ENCODE peak calls at places on chromosomes 12 and 14, in eight cellular contexts. One of them, this sample, is unnamed.
A peak's percentile ranks its signal among the peaks of the same experiment; 100 is the strongest.

GRCh38 chr12:6295187-6295811 is 15.2 kb upstream of the PLEKHG6 start:
- DNase-seq in ELR: peak; percentile 92
- DNase-seq in anterior cingulate cortex: no peak
- DNase-seq in NCI-H1105 treated with DMSO at 0.1 percent for 48 hours: no peak
- DNase-seq in T-helper 17 cell: no peak
- DNase-seq in ACHN: peak; percentile 63
- DNase-seq in activated CD8-positive, alpha-beta memory T cell treated with anti-CD3 and anti-CD28 coated beads, Interleukin-2, amount 50 U/mL, for 48 hours: no peak
- DNase-seq in transverse colon: peak; percentile 83
- DNase-seq in this sample: no peak

GRCh38 chr14:104284107-104284592 is 145.8 kb downstream of the KIF26A start:
- DNase-seq in NCI-H1105 treated with DMSO at 0.1 percent for 48 hours: no peak
- DNase-seq in activated CD8-positive, alpha-beta memory T cell treated with anti-CD3 and anti-CD28 coated beads, Interleukin-2, amount 50 U/mL, for 48 hours: no peak
- DNase-seq in T-helper 17 cell: no peak
- DNase-seq in anterior cingulate cortex: no peak
- DNase-seq in transverse colon: no peak
- DNase-seq in ELR: no peak
- DNase-seq in ACHN: no peak
- DNase-seq in this sample: no peak

GRCh38 chr12:122928033-122928890 is 32.3 kb upstream of the VPS37B start:
- DNase-seq in transverse colon: no peak
- DNase-seq in ACHN: no peak
- DNase-seq in anterior cingulate cortex: no peak
- DNase-seq in T-helper 17 cell: no peak
- DNase-seq in ELR: no peak
- DNase-seq in NCI-H1105 treated with DMSO at 0.1 percent for 48 hours: no peak
- DNase-seq in activated CD8-positive, alpha-beta memory T cell treated with anti-CD3 and anti-CD28 coated beads, Interleukin-2, amount 50 U/mL, for 48 hours: no peak
- DNase-seq in this sample: no peak

GRCh38 chr12:71438670-71439361 is 782 bp upstream of the LGR5 start:
- DNase-seq in ELR: peak; percentile 32
- DNase-seq in activated CD8-positive, alpha-beta memory T cell treated with anti-CD3 and anti-CD28 coated beads, Interleukin-2, amount 50 U/mL, for 48 hours: no peak
- DNase-seq in transverse colon: no peak
- DNase-seq in T-helper 17 cell: no peak
- DNase-seq in anterior cingulate cortex: no peak
- DNase-seq in ACHN: no peak
- DNase-seq in NCI-H1105 treated with DMSO at 0.1 percent for 48 hours: peak; percentile 36
- DNase-seq in this sample: no peak

GRCh38 chr14:100012478-100012925 is 52.7 kb upstream of the EVL start:
- DNase-seq in transverse colon: no peak
- DNase-seq in anterior cingulate cortex: no peak
- DNase-seq in ELR: no peak
- DNase-seq in ACHN: no peak
- DNase-seq in activated CD8-positive, alpha-beta memory T cell treated with anti-CD3 and anti-CD28 coated beads, Interleukin-2, amount 50 U/mL, for 48 hours: no peak
- DNase-seq in NCI-H1105 treated with DMSO at 0.1 percent for 48 hours: no peak
- DNase-seq in T-helper 17 cell: no peak
- DNase-seq in this sample: no peak

GRCh38 chr14:93943930-93944329 is 16.8 kb downstream of the FAM181A start:
- DNase-seq in ACHN: no peak
- DNase-seq in activated CD8-positive, alpha-beta memory T cell treated with anti-CD3 and anti-CD28 coated beads, Interleukin-2, amount 50 U/mL, for 48 hours: no peak
- DNase-seq in ELR: no peak
- DNase-seq in T-helper 17 cell: no peak
- DNase-seq in transverse colon: no peak
- DNase-seq in anterior cingulate cortex: no peak
- DNase-seq in NCI-H1105 treated with DMSO at 0.1 percent for 48 hours: no peak
- DNase-seq in this sample: no peak

GRCh38 chr12:103801709-103802585 is 39.1 kb downstream of the NT5DC3 start:
- DNase-seq in NCI-H1105 treated with DMSO at 0.1 percent for 48 hours: no peak
- DNase-seq in transverse colon: no peak
- DNase-seq in T-helper 17 cell: no peak
- DNase-seq in ELR: peak; percentile 59
- DNase-seq in ACHN: no peak
- DNase-seq in anterior cingulate cortex: no peak
- DNase-seq in activated CD8-positive, alpha-beta memory T cell treated with anti-CD3 and anti-CD28 coated beads, Interleukin-2, amount 50 U/mL, for 48 hours: no peak
- DNase-seq in this sample: no peak

GRCh38 chr12:41777064-41777790 is 367.4 kb downstream of the GXYLT1 start:
- DNase-seq in T-helper 17 cell: no peak
- DNase-seq in transverse colon: no peak
- DNase-seq in ACHN: no peak
- DNase-seq in anterior cingulate cortex: no peak
- DNase-seq in ELR: no peak
- DNase-seq in NCI-H1105 treated with DMSO at 0.1 percent for 48 hours: no peak
- DNase-seq in activated CD8-positive, alpha-beta memory T cell treated with anti-CD3 and anti-CD28 coated beads, Interleukin-2, amount 50 U/mL, for 48 hours: no peak
- DNase-seq in this sample: no peak

GRCh38 chr12:123764109-123764508 is 2.0 kb downstream of the DNAH10 start:
- DNase-seq in activated CD8-positive, alpha-beta memory T cell treated with anti-CD3 and anti-CD28 coated beads, Interleukin-2, amount 50 U/mL, for 48 hours: no peak
- DNase-seq in ELR: no peak
- DNase-seq in transverse colon: no peak
- DNase-seq in NCI-H1105 treated with DMSO at 0.1 percent for 48 hours: no peak
- DNase-seq in ACHN: no peak
- DNase-seq in anterior cingulate cortex: no peak
- DNase-seq in T-helper 17 cell: no peak
- DNase-seq in this sample: no peak